ENCODE peak calls at places on chromosomes 13 and 19, in ten cellular contexts. L is tibial nerve; Q is CD8-positive, alpha-beta T cell; N is A549; Y is heart left ventricle; O is uterus; X is cardiac muscle cell; J is fibroblast of lung; M is suprapubic skin; H is right lobe of liver. C is an unnamed sample.

GRCh38 chr13:76848596-76848995 is 37.6 kb downstream of the KCTD12 start:
- DNase-seq in L (no peak), Q (no peak), N (no peak), Y (peak; percentile 39), O (peak; percentile 26), X (peak; percentile 77), J (peak; percentile 84), M (peak; percentile 78), H (no peak), C (no peak)

GRCh38 chr13:50654341-50654740 is 189.2 kb downstream of the DLEU7 start:
- DNase-seq in L (no peak), Q (no peak), N (no peak), Y (no peak), O (no peak), X (no peak), J (no peak), M (no peak), H (no peak), C (no peak)

GRCh38 chr13:32911506-32911905 is 104.7 kb upstream of the KL start:
- DNase-seq in L (no peak), Q (no peak), N (peak; percentile 35), Y (no peak), O (no peak), X (peak; percentile 57), J (peak; percentile 47), M (no peak), H (no peak), C (no peak)

GRCh38 chr19:32168111-32168510 is 177.3 kb upstream of the ZNF507 start:
- DNase-seq in L (no peak), Q (no peak), N (no peak), Y (no peak), O (no peak), X (no peak), J (no peak), M (no peak), H (no peak), C (no peak)

GRCh38 chr13:46687810-46688209 is 109.2 kb downstream of the ESD start:
- DNase-seq in L (no peak), Q (no peak), N (peak; percentile 25), Y (no peak), O (no peak), X (peak; percentile 69), J (peak; percentile 53), M (no peak), H (no peak), C (no peak)

GRCh38 chr19:45147835-45148676 is 12.7 kb downstream of the NKPD1 start:
- DNase-seq in L (no peak), Q (no peak), N (no peak), Y (no peak), O (no peak), X (no peak), J (no peak), M (no peak), H (no peak), C (no peak)

GRCh38 chr19:8209111-8209964 is at the start of gene CERS4:
- DNase-seq in L (peak; percentile 48), Q (peak; percentile 76), N (peak; percentile 43), Y (peak; percentile 53), O (peak; percentile 85), X (peak; percentile 75), J (peak; percentile 44), M (peak; percentile 80), H (peak; percentile 95), C (peak; percentile 93)

GRCh38 chr13:50119593-50119992 is 104.3 kb downstream of the KCNRG start:
- DNase-seq in L (no peak), Q (no peak), N (no peak), Y (no peak), O (no peak), X (peak; percentile 79), J (peak; percentile 39), M (no peak), H (no peak), C (no peak)

GRCh38 chr19:45059258-45059965 is 16.9 kb downstream of the ZNF296 start:
- DNase-seq in L (peak; percentile 51), Q (peak; percentile 73), N (peak; percentile 89), Y (peak; percentile 60), O (peak; percentile 35), X (peak; percentile 87), J (peak; percentile 78), M (no peak), H (peak; percentile 80), C (peak; percentile 69)

GRCh38 chr13:68727165-68727564 is 1380.5 kb upstream of the ATXN8OS start:
- DNase-seq in L (no peak), Q (no peak), N (no peak), Y (no peak), O (no peak), X (no peak), J (no peak), M (no peak), H (no peak), C (no peak)

GRCh38 chr19:7806876-7807275 is 23.1 kb upstream of the EVI5L start:
- DNase-seq in L (no peak), Q (no peak), N (no peak), Y (no peak), O (no peak), X (no peak), J (no peak), M (no peak), H (no peak), C (no peak)

GRCh38 chr13:73338389-73338788 is 279.6 kb downstream of the KLF5 start:
- DNase-seq in L (no peak), Q (no peak), N (no peak), Y (no peak), O (no peak), X (peak; percentile 61), J (no peak), M (no peak), H (no peak), C (no peak)

GRCh38 chr13:109862627-109863026 is 76.2 kb upstream of the IRS2 start:
- DNase-seq in L (no peak), Q (no peak), N (no peak), Y (no peak), O (no peak), X (peak; percentile 60), J (peak; percentile 63), M (no peak), H (no peak), C (no peak)

GRCh38 chr13:73275163-73275562 is 216.4 kb downstream of the KLF5 start:
- DNase-seq in L (no peak), Q (no peak), N (no peak), Y (no peak), O (no peak), X (no peak), J (no peak), M (no peak), H (no peak), C (no peak)

GRCh38 chr13:26483546-26483945 is 73.9 kb upstream of the WASF3 start:
- DNase-seq in L (no peak), Q (no peak), N (no peak), Y (no peak), O (no peak), X (no peak), J (no peak), M (peak; percentile 28), H (no peak), C (no peak)

GRCh38 chr19:46620267-46620666 is 4.6 kb downstream of the PTGIR start:
- DNase-seq in L (no peak), Q (no peak), N (no peak), Y (no peak), O (no peak), X (no peak), J (no peak), M (no peak), H (no peak), C (no peak)
- H3K4me3 ChIP-seq in L (no peak overlapping the region), Q (no peak overlapping the region), N (no peak overlapping the region), Y (no peak overlapping the region), O (no peak overlapping the region), X (no peak overlapping the region), J (peak overlapping the region; percentile 7), M (no peak overlapping the region), H (no peak overlapping the region), C (no peak overlapping the region)

GRCh38 chr13:98470920-98471319 is 106.0 kb downstream of the STK24 start:
- DNase-seq in L (no peak), Q (no peak), N (no peak), Y (no peak), O (no peak), X (no peak), J (no peak), M (no peak), H (no peak), C (no peak)
- H3K27ac ChIP-seq in L (no peak overlapping the region), Q (no peak overlapping the region), N (no peak overlapping the region), Y (no peak overlapping the region), O (no peak overlapping the region), X (no peak overlapping the region), J (no peak overlapping the region), M (no peak overlapping the region), H (no peak overlapping the region), C (no peak overlapping the region)

DNA sequence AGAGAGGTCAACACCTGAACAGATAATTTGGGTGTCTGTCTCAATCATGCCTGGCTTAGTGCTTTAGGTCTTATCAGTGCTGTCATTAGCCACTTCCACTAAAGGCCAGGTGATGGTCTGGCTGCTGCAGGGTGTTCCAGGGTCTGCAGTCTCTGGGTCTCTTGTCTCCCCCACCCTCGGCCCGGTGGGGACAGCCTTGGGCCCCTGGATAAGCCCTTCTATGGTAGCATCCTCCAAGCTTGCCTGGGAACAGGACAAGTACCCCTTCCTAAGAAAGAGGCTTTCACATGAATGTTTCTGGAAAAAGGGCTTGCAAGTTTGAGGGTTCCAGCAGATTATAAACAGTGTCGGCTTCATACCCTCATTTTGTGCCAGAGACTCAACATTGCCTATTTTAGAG is 29.3 kb upstream of the ZNF536 start:
- DNase-seq in L (no peak), Q (no peak), N (no peak), Y (no peak), O (no peak), X (no peak), J (no peak), M (peak; percentile 55), H (peak; percentile 28), C (no peak)
- TF ChIP-seq CTCF in L (no peak), Q (no peak), N (no peak), Y (no peak), O (no peak), X (no peak), J (no peak), M (no peak), H (no peak), C (no peak)

GRCh38 chr19:55678121-55678671 is 3.2 kb downstream of the EPN1 start:
- DNase-seq in L (no peak), Q (no peak), N (no peak), Y (peak; percentile 52), O (no peak), X (no peak), J (no peak), M (no peak), H (no peak), C (peak; percentile 17)

GRCh38 chr19:55676384-55676783 is 1.4 kb downstream of the EPN1 start:
- DNase-seq in L (no peak), Q (no peak), N (no peak), Y (peak; percentile 56), O (no peak), X (peak; percentile 27), J (no peak), M (no peak), H (peak; percentile 76), C (peak; percentile 30)

GRCh38 chr19:55675661-55676354 is 782 bp downstream of the EPN1 start:
- DNase-seq in L (no peak), Q (no peak), N (no peak), Y (no peak), O (no peak), X (no peak), J (no peak), M (no peak), H (no peak), C (no peak)

GRCh38 chr19:55676889-55677505 is 2.0 kb downstream of the EPN1 start:
- DNase-seq in L (no peak), Q (no peak), N (no peak), Y (no peak), O (no peak), X (no peak), J (no peak), M (no peak), H (no peak), C (no peak)

GRCh38 chr19:55677572-55678028 is 2.6 kb downstream of the EPN1 start:
- DNase-seq in L (no peak), Q (no peak), N (no peak), Y (no peak), O (no peak), X (no peak), J (no peak), M (no peak), H (no peak), C (no peak)
- H3K4me3 ChIP-seq in L (no peak overlapping the region), Q (no peak overlapping the region), N (no peak overlapping the region), Y (peak overlapping the region; percentile 4), O (no peak overlapping the region), X (no peak overlapping the region), J (no peak overlapping the region), M (no peak overlapping the region), H (no peak overlapping the region), C (no peak overlapping the region)